ENCODE peak calls at places on chromosomes 2 and 18, in eight cellular contexts. R is right lobe of liver, P is gastrocnemius medialis, N is ovary, Y is A549, T is transverse colon, L is esophagus squamous epithelium, O is stomach. S is an unnamed sample.

GRCh38 chr18:63216911-63217311 is 102.7 kb downstream of the BCL2 start:
- DNase-seq in R (no peak), P (no peak), N (no peak), Y (no peak), T (no peak), L (no peak), O (no peak), S (no peak)

GRCh38 chr2:140714586-140714985 is 1416.2 kb downstream of the LRP1B start:
- DNase-seq in R (no peak), P (peak), N (no peak), Y (no peak), T (no peak), L (no peak), O (no peak), S (no peak)

GRCh38 chr2:118750959-118751565 is 96.4 kb downstream of the EN1 start:
- DNase-seq in R (no peak), P (no peak), N (no peak), Y (no peak), T (no peak), L (no peak), O (no peak), S (no peak)

GRCh38 chr2:133346654-133347053 is 221.6 kb downstream of the NCKAP5 start:
- DNase-seq in R (no peak), P (no peak), N (no peak), Y (peak), T (no peak), L (no peak), O (no peak), S (no peak)

GRCh38 chr2:100408104-100408503 is 9.4 kb downstream of the CHST10 start:
- DNase-seq in R (no peak), P (no peak), N (no peak), Y (no peak), T (no peak), L (no peak), O (no peak), S (no peak)

GRCh38 chr2:14752294-14752693 is 119.8 kb downstream of the LRATD1 start:
- DNase-seq in R (no peak), P (no peak), N (no peak), Y (no peak), T (no peak), L (no peak), O (no peak), S (peak)

GRCh38 chr2:192007819-192008218 is 160.9 kb upstream of the CAVIN2 start:
- DNase-seq in R (no peak), P (no peak), N (no peak), Y (no peak), T (no peak), L (no peak), O (no peak), S (no peak)

GRCh38 chr18:75350857-75351256 is 76.6 kb downstream of the SMIM21 start:
- DNase-seq in R (no peak), P (no peak), N (no peak), Y (no peak), T (peak), L (no peak), O (no peak), S (no peak)

GRCh38 chr2:96140941-96141623 is 2.8 kb upstream of the ASTL start:
- DNase-seq in R (no peak), P (no peak), N (no peak), Y (no peak), T (no peak), L (no peak), O (no peak), S (no peak)

GRCh38 chr2:108560241-108560811 is 26.1 kb downstream of the LIMS1 start:
- DNase-seq in R (no peak), P (no peak), N (no peak), Y (no peak), T (no peak), L (no peak), O (no peak), S (no peak)

GRCh38 chr2:174589334-174589733 is 8.3 kb downstream of the WIPF1 start:
- DNase-seq in R (no peak), P (no peak), N (no peak), Y (no peak), T (no peak), L (no peak), O (no peak), S (no peak)

GRCh38 chr2:202588647-202589581 is 45.9 kb upstream of the FAM117B start:
- DNase-seq in R (peak), P (peak), N (peak), Y (peak), T (peak), L (peak), O (peak), S (no peak)

GRCh38 chr2:38602136-38602731 is 494 bp downstream of the HNRNPLL start:
- DNase-seq in R (peak), P (peak), N (peak), Y (peak), T (peak), L (no peak), O (peak), S (no peak)

GRCh38 chr2:117785740-117786139 is 28.8 kb upstream of the DDX18 start:
- DNase-seq in R (no peak), P (no peak), N (no peak), Y (peak), T (peak), L (peak), O (peak), S (no peak)

GRCh38 chr2:172416447-172417058 is 10.8 kb upstream of the ITGA6 start:
- DNase-seq in R (no peak), P (no peak), N (no peak), Y (no peak), T (no peak), L (no peak), O (no peak), S (no peak)

GRCh38 chr2:45974056-45974455 is 322.6 kb downstream of the PRKCE start:
- DNase-seq in R (no peak), P (no peak), N (no peak), Y (no peak), T (no peak), L (no peak), O (no peak), S (peak)

GRCh38 chr2:241802806-241803318 is 6.1 kb upstream of the NEU4 start:
- DNase-seq in R (no peak), P (no peak), N (peak), Y (no peak), T (no peak), L (no peak), O (no peak), S (no peak)

GRCh38 chr2:241802421-241802749 is 6.6 kb upstream of the NEU4 start:
- DNase-seq in R (peak), P (peak), N (peak), Y (no peak), T (peak), L (no peak), O (no peak), S (no peak)

GRCh38 chr2:241801611-241802420 is 7.2 kb upstream of the NEU4 start:
- DNase-seq in R (peak), P (peak), N (peak), Y (no peak), T (peak), L (no peak), O (no peak), S (no peak)

GRCh38 chr2:241803387-241804325 is 5.3 kb upstream of the NEU4 start:
- DNase-seq in R (peak), P (peak), N (peak), Y (peak), T (peak), L (no peak), O (no peak), S (peak)

GRCh38 chr2:241804326-241805276 is 4.4 kb upstream of the NEU4 start:
- DNase-seq in R (peak), P (peak), N (peak), Y (peak), T (no peak), L (no peak), O (no peak), S (peak)
- TF ChIP-seq CTCF in R (no peak), P (no peak), N (no peak), Y (no peak), T (no peak), L (no peak), O (no peak), S (no peak)

GRCh38 chr2:37231251-37232130 is at the start of the genes CEBPZ and NDUFAF7:
- DNase-seq in R (peak), P (peak), N (peak), Y (peak), T (peak), L (peak), O (peak), S (peak)
- TF ChIP-seq POLR2A in R (peak), P (peak), N (peak), Y (peak), T (peak), L (peak), O (no peak), S (no peak)

DNA sequence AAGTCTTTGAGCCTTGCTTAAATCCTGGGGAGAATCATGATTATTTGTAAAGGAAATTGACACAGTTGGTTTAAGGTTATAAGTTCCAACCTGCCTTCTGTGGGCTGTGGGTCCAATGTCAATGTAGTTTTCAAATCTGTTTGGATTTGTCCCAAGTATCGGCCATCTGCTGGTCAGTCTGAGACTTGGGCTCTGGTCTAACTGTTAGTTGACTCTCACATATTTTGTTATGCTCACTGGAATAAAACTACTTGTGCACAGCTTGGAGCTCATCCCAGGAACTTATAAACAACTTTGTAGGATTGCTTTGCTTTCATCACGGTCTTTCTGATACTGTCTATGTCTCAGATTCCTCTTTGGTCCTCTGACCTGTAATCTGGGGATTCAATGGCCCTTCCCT is 1026.2 kb upstream of the ZEB2 start:
- DNase-seq in R (no peak), P (no peak), N (no peak), Y (peak), T (no peak), L (no peak), O (no peak), S (no peak)
- TF ChIP-seq CTCF in R (no peak), P (no peak), N (no peak), Y (no peak), T (no peak), L (no peak), O (no peak), S (no peak)

DNA sequence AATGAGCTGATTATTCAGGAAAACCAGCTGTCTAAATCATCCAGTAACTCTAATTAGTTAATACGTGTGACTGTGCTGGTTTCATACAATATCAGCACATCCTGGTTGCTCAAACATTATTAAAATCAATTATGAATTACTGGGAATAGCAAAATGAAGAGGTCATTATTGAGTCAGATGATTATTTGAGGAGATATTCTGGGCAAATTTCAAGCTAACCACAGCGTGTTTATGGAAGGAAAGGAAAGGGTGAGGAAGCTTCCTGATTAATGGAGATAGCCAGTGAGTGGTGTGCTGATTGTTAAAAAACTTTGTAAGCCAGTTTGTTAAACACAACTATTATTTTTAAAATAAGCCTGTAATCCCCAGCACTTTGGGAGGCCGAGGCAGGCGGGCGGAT is 321.6 kb upstream of the TFPI start:
- DNase-seq in R (no peak), P (no peak), N (no peak), Y (no peak), T (no peak), L (no peak), O (no peak), S (no peak)
- TF ChIP-seq POLR2A in R (no peak), P (no peak), N (no peak), Y (no peak), T (no peak), L (no peak), O (no peak), S (no peak)

GRCh38 chr2:219733746-219734145 is 106.3 kb downstream of the SLC4A3 start:
- DNase-seq in R (no peak), P (no peak), N (no peak), Y (no peak), T (no peak), L (no peak), O (no peak), S (peak)

GRCh38 chr2:219739061-219739460 is 111.6 kb downstream of the SLC4A3 start:
- DNase-seq in R (no peak), P (no peak), N (no peak), Y (no peak), T (no peak), L (no peak), O (no peak), S (peak)

GRCh38 chr2:219737270-219737691 is 109.9 kb downstream of the SLC4A3 start:
- DNase-seq in R (no peak), P (no peak), N (peak), Y (peak), T (no peak), L (no peak), O (no peak), S (peak)

GRCh38 chr2:219733106-219733505 is 105.7 kb downstream of the SLC4A3 start:
- DNase-seq in R (no peak), P (no peak), N (no peak), Y (no peak), T (no peak), L (no peak), O (no peak), S (no peak)

GRCh38 chr2:219736196-219736595 is 108.8 kb downstream of the SLC4A3 start:
- DNase-seq in R (no peak), P (no peak), N (no peak), Y (peak), T (no peak), L (no peak), O (no peak), S (peak)
- TF ChIP-seq CTCF in R (peak), P (no peak), N (peak), Y (peak), T (peak), L (peak), O (no peak), S (peak)

GRCh38 chr18:23270999-23271680 is 135.9 kb downstream of the CABLES1 start:
- DNase-seq in R (no peak), P (no peak), N (no peak), Y (no peak), T (no peak), L (no peak), O (no peak), S (no peak)
- TF ChIP-seq POLR2A in R (no peak), P (no peak), N (no peak), Y (no peak), T (no peak), L (no peak), O (no peak), S (no peak)

S was measured in esophagus muscularis mucosa.